ENCODE peak calls at places on chromosomes 5 and 9, in five cellular contexts. B is stomach, S is GM12892, F is HepG2, A is suprapubic skin. Y is an unnamed sample.
A peak's percentile ranks its signal among the peaks of the same experiment; 100 is the strongest.

GRCh38 chr9:98451576-98451975 is 196.1 kb upstream of the TBC1D2 start:
- DNase-seq in B (no peak), S (no peak), F (no peak), A (no peak), Y (no peak)

GRCh38 chr5:36374275-36374862 is 72.7 kb upstream of the RANBP3L start:
- DNase-seq in B (no peak), S (no peak), F (no peak), A (no peak), Y (no peak)

GRCh38 chr9:129544766-129545165 is 76.1 kb downstream of the C9orf50 start:
- DNase-seq in B (no peak), S (no peak), F (no peak), A (no peak), Y (no peak)

GRCh38 chr5:72654231-72654630 is 147.0 kb upstream of the ZNF366 start:
- DNase-seq in B (no peak), S (no peak), F (no peak), A (no peak), Y (no peak)

GRCh38 chr9:34554211-34555001 is 31.6 kb upstream of the ENHO start:
- DNase-seq in B (no peak), S (no peak), F (no peak), A (no peak), Y (peak; percentile 63)

GRCh38 chr5:178289438-178289837 is 56.8 kb upstream of the PHYKPL start:
- DNase-seq in B (no peak), S (no peak), F (no peak), A (no peak), Y (peak; percentile 27)

GRCh38 chr5:157548513-157549282 is 26.9 kb downstream of the ADAM19 start:
- DNase-seq in B (no peak), S (no peak), F (no peak), A (no peak), Y (no peak)

GRCh38 chr5:35857004-35857345 is 284 bp downstream of the IL7R start:
- DNase-seq in B (no peak), S (no peak), F (no peak), A (no peak), Y (no peak)

GRCh38 chr9:115691097-115691496 is 462.5 kb upstream of the PAPPA start:
- DNase-seq in B (no peak), S (no peak), F (no peak), A (no peak), Y (no peak)

GRCh38 chr5:157345485-157345884 is 79.6 kb downstream of the CYFIP2 start:
- DNase-seq in B (no peak), S (no peak), F (no peak), A (no peak), Y (no peak)

GRCh38 chr5:115349001-115349817 is 52.8 kb upstream of the CCDC112 start:
- DNase-seq in B (peak; percentile 36), S (no peak), F (peak; percentile 69), A (no peak), Y (no peak)

GRCh38 chr5:95938766-95939165 is 22.9 kb downstream of the ELL2 start:
- DNase-seq in B (no peak), S (no peak), F (no peak), A (no peak), Y (no peak)

GRCh38 chr5:126443374-126443851 is 20.2 kb downstream of the GRAMD2B start:
- DNase-seq in B (no peak), S (no peak), F (peak; percentile 29), A (no peak), Y (no peak)

GRCh38 chr5:178785999-178786398 is 55.5 kb upstream of the ZNF354A start:
- DNase-seq in B (no peak), S (no peak), F (no peak), A (no peak), Y (no peak)

GRCh38 chr5:173764321-173765029 is 123.7 kb upstream of the CPEB4 start:
- DNase-seq in B (peak; percentile 84), S (no peak), F (peak; percentile 88), A (peak; percentile 86), Y (no peak)

GRCh38 chr5:102583663-102584062 is 84.9 kb upstream of the SLCO6A1 start:
- DNase-seq in B (no peak), S (no peak), F (no peak), A (no peak), Y (no peak)

GRCh38 chr5:172412724-172413260 is 41.5 kb downstream of the SH3PXD2B start:
- DNase-seq in B (peak; percentile 58), S (no peak), F (no peak), A (peak; percentile 97), Y (peak; percentile 81)

GRCh38 chr5:111028865-111029264 is 42.6 kb upstream of the TSLP start:
- DNase-seq in B (no peak), S (no peak), F (no peak), A (no peak), Y (no peak)

GRCh38 chr9:6473149-6473548 is 60.1 kb downstream of the UHRF2 start:
- DNase-seq in B (no peak), S (no peak), F (no peak), A (no peak), Y (no peak)

GRCh38 chr5:27020965-27021364 is 17.4 kb downstream of the CDH9 start:
- DNase-seq in B (no peak), S (no peak), F (peak; percentile 2), A (no peak), Y (no peak)

GRCh38 chr5:158522001-158522400 is 577.7 kb downstream of the EBF1 start:
- DNase-seq in B (no peak), S (no peak), F (no peak), A (no peak), Y (no peak)

GRCh38 chr5:10295619-10296326 is 11.9 kb downstream of the CMBL start:
- DNase-seq in B (peak; percentile 28), S (no peak), F (no peak), A (no peak), Y (peak; percentile 27)

GRCh38 chr5:170429014-170429413 is 39.8 kb upstream of the KCNMB1 start:
- DNase-seq in B (no peak), S (no peak), F (no peak), A (no peak), Y (no peak)

GRCh38 chr5:147567917-147568598 is 58.2 kb upstream of the DPYSL3 start:
- DNase-seq in B (no peak), S (no peak), F (no peak), A (no peak), Y (no peak)

GRCh38 chr5:137627293-137627692 is 108.6 kb downstream of the KLHL3 start:
- DNase-seq in B (no peak), S (no peak), F (no peak), A (no peak), Y (no peak)

GRCh38 chr9:131642496-131643083 is 97.3 kb downstream of the PRRT1B start:
- DNase-seq in B (no peak), S (peak; percentile 65), F (no peak), A (no peak), Y (no peak)

GRCh38 chr9:83355729-83356128 is 182.5 kb downstream of the FRMD3 start:
- DNase-seq in B (no peak), S (no peak), F (no peak), A (no peak), Y (no peak)

DNA sequence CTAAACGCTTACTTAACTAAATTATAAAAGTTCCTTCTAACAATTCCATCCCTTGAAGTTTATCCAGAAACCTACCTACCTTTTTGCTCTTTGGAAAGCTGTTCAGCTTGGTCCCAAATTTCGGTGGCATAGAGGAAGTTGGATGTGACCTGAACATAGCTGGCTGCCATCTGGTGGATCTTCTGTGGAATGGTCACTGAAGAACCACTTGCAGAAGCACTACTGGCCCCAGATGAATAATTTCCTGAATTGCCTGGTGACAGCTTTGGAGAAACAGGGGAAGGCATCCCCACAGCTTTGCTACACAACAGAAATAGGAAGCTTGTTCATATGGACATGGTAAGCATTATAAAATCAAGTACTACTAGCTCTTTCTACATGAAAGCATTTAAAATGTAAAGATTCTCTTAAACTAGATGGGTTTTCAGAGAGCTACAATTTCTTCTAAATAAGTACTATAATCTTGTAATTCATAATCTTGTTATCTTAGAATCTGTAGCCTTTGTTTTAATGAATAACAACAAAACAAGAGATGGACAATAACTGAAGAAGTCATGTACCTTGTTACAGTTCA is 9.9 kb downstream of the LEAP2 start:
- DNase-seq in B (peak; percentile 55), S (no peak), F (peak; percentile 78), A (no peak), Y (no peak)
- TF ChIP-seq POLR2AphosphoS5 in B (no peak), S (no peak), F (no peak), A (no peak), Y (no peak)

GRCh38 chr5:55307383-55308253 is at the start of the genes DHX29 and MTREX:
- DNase-seq in B (peak; percentile 92), S (peak; percentile 81), F (peak; percentile 82), A (peak; percentile 95), Y (peak; percentile 97)

GRCh38 chr5:55306641-55307382 is 682 bp downstream of the DHX29 start:
- DNase-seq in B (no peak), S (no peak), F (peak; percentile 27), A (no peak), Y (no peak)

GRCh38 chr5:55300890-55301289 is 6.6 kb downstream of the DHX29 start:
- DNase-seq in B (no peak), S (no peak), F (no peak), A (no peak), Y (no peak)

GRCh38 chr5:55304584-55304983 is 2.9 kb downstream of the DHX29 start:
- DNase-seq in B (no peak), S (no peak), F (no peak), A (no peak), Y (no peak)

DNA sequence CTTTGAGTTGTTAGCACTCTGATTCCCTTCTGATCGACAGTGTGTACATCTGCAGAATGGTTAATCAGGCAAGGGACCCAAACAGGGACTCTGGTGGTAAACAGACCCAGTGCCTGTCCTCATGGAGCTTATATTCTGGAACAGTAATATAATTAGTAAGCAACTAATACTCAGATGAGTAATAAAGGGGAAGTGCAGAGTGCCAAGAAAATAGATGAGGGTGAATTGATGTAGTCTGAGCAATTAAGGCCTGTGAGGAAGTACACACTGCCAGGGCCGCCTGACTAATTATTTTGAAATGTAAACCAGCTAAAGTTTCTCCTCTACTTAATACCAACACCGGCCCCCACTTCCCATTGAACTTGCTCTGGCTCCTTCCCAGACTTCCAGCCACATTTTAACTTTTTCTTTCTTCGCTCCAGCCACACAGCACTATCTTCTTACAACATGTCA is 4.2 kb downstream of the DHX29 start:
- DNase-seq in B (no peak), S (no peak), F (no peak), A (no peak), Y (no peak)
- TF ChIP-seq POLR2A in B (no peak), S (no peak), F (no peak), A (no peak), Y (no peak)

DNA sequence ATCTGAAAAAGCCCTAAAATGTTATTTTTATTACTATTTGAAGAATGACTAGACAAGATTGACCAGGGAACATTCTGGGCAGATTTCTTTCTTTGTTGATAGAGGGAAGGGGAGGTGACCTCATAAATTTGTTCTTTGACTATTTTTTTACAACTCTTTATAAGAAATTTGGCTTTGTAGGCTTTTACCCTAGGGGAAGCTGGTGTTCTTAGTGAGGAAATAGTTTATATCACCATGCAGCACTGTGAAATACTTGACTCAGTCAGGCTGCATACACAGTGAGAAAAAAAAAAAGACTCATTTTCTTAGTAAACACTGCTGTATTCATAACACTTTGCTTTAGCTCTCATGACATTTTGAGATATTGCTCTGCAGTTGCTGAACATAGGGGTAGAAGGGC is 336.6 kb upstream of the PIK3R1 start:
- DNase-seq in B (no peak), S (no peak), F (no peak), A (no peak), Y (no peak)
- TF ChIP-seq POLR2AphosphoS5 in B (no peak), S (no peak), F (no peak), A (no peak), Y (no peak)

DNA sequence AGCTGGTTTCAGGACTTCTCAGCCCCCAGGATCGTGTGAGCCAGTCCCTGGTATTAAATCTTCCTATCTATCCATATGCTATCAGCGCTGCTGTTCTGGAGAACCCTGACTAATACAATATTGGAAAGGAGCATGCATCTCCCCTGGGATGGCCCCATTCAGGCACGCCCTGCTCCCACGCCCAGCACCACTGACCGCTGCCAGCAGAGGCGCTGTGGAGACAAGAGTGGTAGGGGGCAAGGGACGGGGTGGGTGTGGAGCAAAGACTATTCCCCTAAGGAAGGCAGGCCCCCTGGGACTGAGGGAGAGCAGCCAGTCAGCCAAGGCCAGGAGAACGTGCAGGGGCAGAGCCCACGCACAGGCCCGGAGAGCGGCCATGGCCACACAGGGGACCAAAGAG is 116.0 kb downstream of the VAV2 start:
- DNase-seq in B (no peak), S (no peak), F (no peak), A (no peak), Y (no peak)
- TF ChIP-seq POLR2A in B (no peak), S (no peak), F (no peak), A (no peak), Y (no peak)